ENCODE peak calls at places on chromosomes 11 and 22, in eight cellular contexts. Z is dorsolateral prefrontal cortex; O is choroid plexus epithelial cell; N is CD4-positive, alpha-beta T cell; T is AG09319; M is right atrium auricular region; Y is endothelial cell; F is omental fat pad. E is an unnamed sample.

GRCh38 chr11:19985106-19985505 is 175.2 kb downstream of the DBX1 start:
- DNase-seq in Z (no peak), O (no peak), N (no peak), T (no peak), M (no peak), Y (no peak), F (no peak), E (no peak)

GRCh38 chr22:30267382-30268302 is 991 bp upstream of the OSM start:
- DNase-seq in Z (no peak), O (no peak), N (peak), T (no peak), M (no peak), Y (no peak), F (no peak), E (no peak)

GRCh38 chr11:61834278-61835004 is 6.3 kb downstream of the FADS2 start:
- DNase-seq in Z (no peak), O (peak), N (no peak), T (no peak), M (peak), Y (peak), F (no peak), E (peak)

GRCh38 chr11:128522943-128523518 is 64.3 kb downstream of the ETS1 start:
- DNase-seq in Z (no peak), O (no peak), N (no peak), T (no peak), M (no peak), Y (no peak), F (no peak), E (no peak)

GRCh38 chr11:63917685-63918523 is 940 bp upstream of the RCOR2 start:
- DNase-seq in Z (peak), O (peak), N (no peak), T (no peak), M (peak), Y (peak), F (no peak), E (peak)

GRCh38 chr22:42769574-42770447 is 49.1 kb upstream of the A4GALT start:
- DNase-seq in Z (no peak), O (peak), N (no peak), T (peak), M (peak), Y (no peak), F (peak), E (no peak)

GRCh38 chr22:27799334-27800249 is 2.0 kb downstream of the MN1 start:
- DNase-seq in Z (no peak), O (peak), N (no peak), T (no peak), M (no peak), Y (no peak), F (no peak), E (peak)

GRCh38 chr11:67266424-67267187 is at the start of gene GRK2:
- DNase-seq in Z (no peak), O (peak), N (no peak), T (no peak), M (no peak), Y (peak), F (no peak), E (no peak)

GRCh38 chr11:123301696-123302400 is 106.8 kb upstream of the CLMP start:
- DNase-seq in Z (peak), O (peak), N (peak), T (no peak), M (no peak), Y (peak), F (no peak), E (peak)

GRCh38 chr11:123741159-123741951 is at the start of gene ZNF202:
- DNase-seq in Z (peak), O (peak), N (peak), T (peak), M (peak), Y (peak), F (peak), E (peak)

GRCh38 chr11:126680109-126680508 is 320.5 kb downstream of the KIRREL3 start:
- DNase-seq in Z (no peak), O (no peak), N (no peak), T (no peak), M (no peak), Y (no peak), F (no peak), E (no peak)

GRCh38 chr11:57340228-57340627 is 2.1 kb downstream of the P2RX3 start:
- DNase-seq in Z (no peak), O (peak), N (no peak), T (no peak), M (no peak), Y (peak), F (no peak), E (peak)
- TF ChIP-seq CTCF in Z (no peak), O (peak), N (no peak), T (peak), M (peak), Y (no peak), F (no peak), E (peak)

DNA sequence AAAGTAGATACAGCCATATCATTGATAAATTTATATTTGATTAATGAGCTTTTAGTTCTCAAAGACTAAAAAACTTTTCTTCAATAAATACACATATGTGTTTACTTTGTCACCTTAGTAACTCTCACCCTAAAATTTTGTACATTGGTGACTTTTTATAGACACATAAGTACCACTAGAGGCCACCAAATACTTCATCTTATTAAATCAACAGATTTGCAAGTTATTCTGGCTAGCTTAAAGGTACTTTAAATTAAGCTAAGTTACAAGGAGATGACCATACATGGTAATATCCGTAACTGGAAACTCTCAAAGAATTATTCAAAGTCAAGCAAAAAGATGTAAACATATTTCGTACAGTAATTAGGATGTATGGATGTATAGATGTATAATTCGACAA is 112.2 kb downstream of the SBF2 start:
- DNase-seq in Z (no peak), O (peak), N (no peak), T (no peak), M (no peak), Y (no peak), F (no peak), E (no peak)
- TF ChIP-seq CTCF in Z (no peak), O (peak), N (no peak), T (peak), M (peak), Y (peak), F (no peak), E (peak)

GRCh38 chr11:104735013-104735412 is 163.2 kb downstream of the CASP12 start:
- DNase-seq in Z (no peak), O (no peak), N (no peak), T (no peak), M (no peak), Y (no peak), F (no peak), E (no peak)

GRCh38 chr11:104736503-104736902 is 161.8 kb downstream of the CASP12 start:
- DNase-seq in Z (no peak), O (no peak), N (no peak), T (no peak), M (no peak), Y (no peak), F (no peak), E (no peak)

DNA sequence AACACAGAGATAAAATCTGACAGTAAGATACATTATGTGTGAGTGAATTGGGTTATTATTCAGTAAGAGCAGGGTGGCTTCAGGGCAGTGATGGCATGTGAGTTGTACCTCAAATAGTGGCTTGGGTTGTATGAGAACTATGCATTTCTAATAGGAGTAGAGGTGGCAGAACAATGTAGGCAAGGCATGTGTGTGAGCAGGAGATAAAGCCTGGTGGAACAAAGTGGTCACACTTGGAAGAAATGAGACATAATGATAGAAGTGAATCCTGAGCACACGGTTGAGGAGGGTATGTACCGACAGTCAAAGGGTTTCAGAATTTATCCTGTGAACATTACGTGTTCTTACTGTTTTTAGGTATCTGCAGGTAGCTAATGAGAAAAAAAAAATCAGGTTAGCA is 159.3 kb downstream of the CASP12 start:
- DNase-seq in Z (no peak), O (no peak), N (no peak), T (no peak), M (no peak), Y (no peak), F (no peak), E (no peak)
- TF ChIP-seq CTCF in Z (no peak), O (no peak), N (no peak), T (no peak), M (no peak), Y (no peak), F (no peak), E (no peak)

GRCh38 chr11:94968334-94968958 is 4.9 kb downstream of the CWC15 start:
- DNase-seq in Z (no peak), O (peak), N (no peak), T (peak), M (no peak), Y (no peak), F (no peak), E (no peak)
- TF ChIP-seq CTCF in Z (peak), O (peak), N (peak), T (peak), M (peak), Y (peak), F (no peak), E (peak)

GRCh38 chr11:74169736-74170458 is 905 bp downstream of the C2CD3 start:
- DNase-seq in Z (no peak), O (no peak), N (no peak), T (no peak), M (no peak), Y (no peak), F (no peak), E (no peak)

GRCh38 chr11:74168838-74169237 is 2.0 kb downstream of the C2CD3 start:
- DNase-seq in Z (no peak), O (no peak), N (no peak), T (no peak), M (no peak), Y (no peak), F (no peak), E (no peak)

GRCh38 chr11:74175923-74176322 is 4.8 kb downstream of the PPME1 start:
- DNase-seq in Z (no peak), O (no peak), N (no peak), T (no peak), M (no peak), Y (no peak), F (no peak), E (no peak)

GRCh38 chr11:74171630-74172465 is 759 bp downstream of the PPME1 start:
- DNase-seq in Z (no peak), O (peak), N (no peak), T (no peak), M (no peak), Y (no peak), F (no peak), E (no peak)

DNA sequence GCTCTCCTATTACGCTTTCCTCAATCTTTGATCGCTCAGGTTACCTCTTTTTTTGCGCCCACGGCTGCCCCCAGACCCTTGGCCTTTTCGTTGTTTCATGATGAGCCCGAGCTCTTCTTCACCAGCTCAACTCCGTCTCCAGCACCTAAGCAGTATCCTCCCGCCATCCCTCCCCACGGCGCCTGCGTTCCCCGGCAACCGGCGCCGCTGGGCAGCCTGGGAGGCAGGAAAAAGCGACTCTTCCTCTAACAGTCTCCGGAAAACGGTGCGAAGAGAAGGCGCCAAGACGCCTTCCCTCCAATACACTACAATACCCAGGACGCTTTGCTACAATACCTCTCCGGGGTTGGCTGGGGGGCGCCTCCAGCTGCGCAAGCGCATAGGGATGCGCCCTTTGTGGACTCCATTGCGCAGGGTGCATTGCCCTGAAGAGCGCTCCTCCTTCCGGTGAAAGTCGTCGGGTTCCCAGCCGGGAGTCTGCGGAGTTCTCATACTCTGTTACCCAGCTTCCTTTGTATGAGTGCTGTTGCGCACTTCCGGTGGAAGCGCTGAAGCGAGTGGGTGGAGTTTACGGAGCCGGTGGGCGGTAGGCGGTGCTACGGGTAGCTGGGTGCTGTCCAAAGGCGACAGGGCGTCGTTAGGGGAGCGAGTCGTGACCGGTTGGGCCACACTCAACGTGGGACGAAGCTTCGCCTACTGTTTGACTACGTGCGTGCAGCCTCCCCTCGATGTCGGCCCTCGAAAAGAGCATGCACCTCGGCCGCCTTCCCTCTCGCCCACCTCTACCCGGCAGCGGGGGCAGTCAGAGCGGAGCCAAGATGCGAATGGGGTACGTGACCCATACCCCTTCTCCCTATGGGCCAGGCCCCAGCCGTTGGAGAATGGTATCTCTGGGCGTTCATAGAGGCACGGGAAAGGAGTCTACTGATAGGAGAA is at the start of the genes C2CD3 and PPME1:
- DNase-seq in Z (peak), O (peak), N (peak), T (peak), M (peak), Y (peak), F (peak), E (peak)
- TF ChIP-seq CTCF in Z (peak), O (peak), N (peak), T (peak), M (peak), Y (no peak), F (no peak), E (peak)

DNA sequence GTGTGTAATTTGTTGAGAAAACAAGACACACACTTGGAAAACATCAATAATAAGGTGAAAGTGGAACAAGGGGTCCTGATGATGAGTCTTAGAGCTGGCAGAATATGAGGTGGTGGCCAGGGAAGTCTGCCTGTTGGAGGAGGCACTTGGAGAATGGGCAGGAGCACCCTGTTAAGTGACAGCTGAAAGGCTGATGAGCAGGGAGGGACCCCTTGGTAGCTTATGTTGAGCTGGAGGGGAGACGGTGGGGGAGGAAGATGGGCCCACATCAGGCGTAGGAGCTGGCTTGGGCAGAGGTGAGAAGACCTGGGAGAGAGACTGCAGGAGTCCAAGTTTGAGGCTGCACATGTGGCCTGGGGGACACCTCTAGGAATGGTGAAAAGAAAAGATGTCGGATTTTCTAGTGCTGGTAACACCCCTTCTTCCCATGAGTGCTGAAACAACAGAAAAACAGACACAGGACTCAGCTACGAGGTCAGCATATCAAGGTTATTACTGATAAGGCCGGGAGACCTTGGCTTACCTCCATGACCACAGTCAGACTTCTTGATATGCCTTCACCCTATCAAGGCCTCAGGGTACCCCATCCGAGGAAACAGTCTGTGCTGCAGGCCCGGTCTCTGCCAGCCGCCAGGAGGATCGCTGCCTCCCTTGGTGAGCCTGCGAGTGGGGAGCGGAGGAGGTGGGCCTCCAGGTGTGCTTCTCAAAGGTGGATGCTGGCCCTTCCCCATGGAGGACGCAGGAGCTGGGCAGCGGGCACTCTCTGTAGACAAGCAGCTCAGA is 14.3 kb upstream of the C11orf96 start:
- DNase-seq in Z (no peak), O (no peak), N (no peak), T (no peak), M (no peak), Y (no peak), F (no peak), E (no peak)
- TF ChIP-seq CTCF in Z (no peak), O (no peak), N (no peak), T (no peak), M (no peak), Y (no peak), F (no peak), E (no peak)

GRCh38 chr22:45882881-45883810 is 93.8 kb downstream of the WNT7B start:
- DNase-seq in Z (no peak), O (no peak), N (no peak), T (no peak), M (no peak), Y (no peak), F (no peak), E (no peak)

GRCh38 chr22:45883811-45884170 is 93.2 kb downstream of the WNT7B start:
- DNase-seq in Z (no peak), O (no peak), N (no peak), T (no peak), M (no peak), Y (no peak), F (no peak), E (no peak)

GRCh38 chr22:45885941-45886395 is 91.0 kb downstream of the WNT7B start:
- DNase-seq in Z (no peak), O (no peak), N (no peak), T (no peak), M (no peak), Y (no peak), F (no peak), E (peak)

GRCh38 chr22:45885171-45885840 is 91.7 kb downstream of the WNT7B start:
- DNase-seq in Z (no peak), O (no peak), N (no peak), T (no peak), M (no peak), Y (no peak), F (no peak), E (no peak)

DNA sequence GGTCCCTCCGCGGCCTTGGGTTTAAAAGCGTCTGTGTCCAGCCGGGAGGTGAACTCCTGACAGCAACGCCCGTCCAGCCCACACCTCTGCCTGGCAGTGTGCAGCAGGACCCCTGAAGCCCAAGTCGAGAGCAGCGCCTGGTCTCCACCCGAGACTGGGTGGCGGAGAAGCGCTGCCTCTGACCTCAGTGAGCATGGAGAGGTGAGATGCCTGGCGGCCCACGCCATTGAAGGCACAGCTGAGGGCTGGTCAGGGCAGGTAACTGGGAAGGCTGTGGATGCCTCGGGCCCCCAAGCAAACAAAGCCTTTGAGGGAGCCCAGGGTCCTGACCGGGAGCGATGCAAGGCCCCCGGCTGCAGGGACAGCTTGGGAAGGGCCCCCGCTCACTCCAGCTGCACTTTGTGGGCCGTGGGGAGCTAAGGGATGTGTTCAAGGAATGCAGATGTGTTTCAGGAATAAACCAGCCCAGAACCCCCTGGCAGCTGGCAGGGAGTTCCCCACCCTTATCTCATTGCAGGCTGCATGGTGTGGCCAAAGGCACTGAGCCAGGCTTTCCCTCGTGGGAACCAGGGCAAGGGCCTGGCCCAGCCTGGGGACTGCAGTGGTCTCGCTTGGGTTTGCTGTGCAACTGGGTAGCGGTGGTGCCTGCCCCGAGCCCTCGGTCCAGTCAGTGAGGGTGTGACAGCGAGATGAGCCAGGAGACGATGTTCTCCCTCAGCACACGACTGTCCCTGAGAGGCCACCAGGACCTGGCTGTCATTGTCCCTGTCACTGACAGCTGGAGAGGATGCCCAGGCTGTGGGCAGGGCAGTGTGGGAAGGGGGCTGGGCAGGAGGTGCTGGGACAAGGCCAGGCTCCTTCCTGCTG is 92.5 kb downstream of the WNT7B start:
- DNase-seq in Z (no peak), O (no peak), N (no peak), T (no peak), M (no peak), Y (no peak), F (no peak), E (no peak)
- TF ChIP-seq CTCF in Z (no peak), O (no peak), N (no peak), T (no peak), M (no peak), Y (no peak), F (no peak), E (no peak)

DNA sequence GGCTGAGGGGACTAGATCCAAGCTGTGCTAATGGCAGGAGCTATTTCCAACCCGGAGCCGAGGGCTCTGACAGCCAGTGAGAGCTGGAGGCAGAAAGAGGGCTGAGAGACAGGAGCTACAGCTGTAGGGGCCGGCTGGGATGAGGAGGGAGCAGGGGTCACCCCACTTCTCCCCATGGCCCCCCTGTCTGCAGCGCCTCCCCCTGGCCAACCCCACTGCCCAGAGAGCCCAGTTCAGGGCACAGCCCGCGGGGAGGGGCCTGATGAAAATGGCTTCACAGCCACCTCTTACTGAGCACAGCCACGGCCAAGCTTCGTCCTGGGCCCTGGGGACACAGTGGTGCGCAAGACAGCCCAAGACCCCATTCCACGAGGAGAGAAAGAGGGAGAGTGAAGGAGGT is 27.9 kb downstream of the RPL3 start:
- DNase-seq in Z (no peak), O (no peak), N (no peak), T (no peak), M (no peak), Y (no peak), F (no peak), E (no peak)
- TF ChIP-seq CTCF in Z (no peak), O (peak), N (no peak), T (no peak), M (no peak), Y (no peak), F (no peak), E (peak)

E was measured in neural crest cell.